ENCODE peak calls at places on chromosomes 2 and 18, in seven cellular contexts. One of them, this sample, is unnamed.

GRCh38 chr2:226776104-226776503 is 23.5 kb downstream of the IRS1 start:
- DNase-seq in psoas muscle: no peak
- DNase-seq in mesenchymal stem cell: no peak
- DNase-seq in cardiac muscle cell: no peak
- DNase-seq in CD8-positive, alpha-beta T cell: no peak
- DNase-seq in right cardiac atrium: no peak
- DNase-seq in A549: no peak
- DNase-seq in this sample: no peak

GRCh38 chr18:46398005-46398404 is 259.0 kb downstream of the LOXHD1 start:
- DNase-seq in psoas muscle: no peak
- DNase-seq in mesenchymal stem cell: no peak
- DNase-seq in cardiac muscle cell: no peak
- DNase-seq in CD8-positive, alpha-beta T cell: no peak
- DNase-seq in right cardiac atrium: no peak
- DNase-seq in A549: no peak
- DNase-seq in this sample: no peak

GRCh38 chr2:71892896-71893295 is 254.8 kb downstream of the CYP26B1 start:
- DNase-seq in psoas muscle: no peak
- DNase-seq in mesenchymal stem cell: no peak
- DNase-seq in cardiac muscle cell: no peak
- DNase-seq in CD8-positive, alpha-beta T cell: peak; percentile 17
- DNase-seq in right cardiac atrium: no peak
- DNase-seq in A549: no peak
- DNase-seq in this sample: no peak

GRCh38 chr2:173656086-173656485 is 301.4 kb downstream of the CDCA7 start:
- DNase-seq in psoas muscle: no peak
- DNase-seq in mesenchymal stem cell: no peak
- DNase-seq in cardiac muscle cell: no peak
- DNase-seq in CD8-positive, alpha-beta T cell: no peak
- DNase-seq in right cardiac atrium: no peak
- DNase-seq in A549: no peak
- DNase-seq in this sample: no peak

GRCh38 chr2:237132799-237133198 is 47.1 kb downstream of the COPS8 start:
- DNase-seq in psoas muscle: no peak
- DNase-seq in mesenchymal stem cell: no peak
- DNase-seq in cardiac muscle cell: no peak
- DNase-seq in CD8-positive, alpha-beta T cell: no peak
- DNase-seq in right cardiac atrium: no peak
- DNase-seq in A549: peak; percentile 15
- DNase-seq in this sample: no peak

GRCh38 chr18:8844721-8845148 is 139.4 kb downstream of the MTCL1 start:
- DNase-seq in psoas muscle: no peak
- DNase-seq in mesenchymal stem cell: no peak
- DNase-seq in cardiac muscle cell: no peak
- DNase-seq in CD8-positive, alpha-beta T cell: no peak
- DNase-seq in right cardiac atrium: no peak
- DNase-seq in A549: no peak
- DNase-seq in this sample: no peak

GRCh38 chr2:201913197-201913596 is 106.9 kb downstream of the CDK15 start:
- DNase-seq in psoas muscle: no peak
- DNase-seq in mesenchymal stem cell: peak; percentile 22
- DNase-seq in cardiac muscle cell: no peak
- DNase-seq in CD8-positive, alpha-beta T cell: no peak
- DNase-seq in right cardiac atrium: no peak
- DNase-seq in A549: no peak
- DNase-seq in this sample: no peak

GRCh38 chr2:129431881-129432280 is 547.6 kb upstream of the RAB6C start:
- DNase-seq in psoas muscle: no peak
- DNase-seq in mesenchymal stem cell: no peak
- DNase-seq in cardiac muscle cell: no peak
- DNase-seq in CD8-positive, alpha-beta T cell: no peak
- DNase-seq in right cardiac atrium: no peak
- DNase-seq in A549: no peak
- DNase-seq in this sample: no peak

GRCh38 chr2:84223191-84223590 is 235.9 kb downstream of the SUCLG1 start:
- DNase-seq in psoas muscle: no peak
- DNase-seq in mesenchymal stem cell: no peak
- DNase-seq in cardiac muscle cell: no peak
- DNase-seq in CD8-positive, alpha-beta T cell: no peak
- DNase-seq in right cardiac atrium: no peak
- DNase-seq in A549: no peak
- DNase-seq in this sample: no peak

GRCh38 chr2:121388371-121388770 is 103.4 kb upstream of the TFCP2L1 start:
- DNase-seq in psoas muscle: no peak
- DNase-seq in mesenchymal stem cell: no peak
- DNase-seq in cardiac muscle cell: no peak
- DNase-seq in CD8-positive, alpha-beta T cell: no peak
- DNase-seq in right cardiac atrium: no peak
- DNase-seq in A549: no peak
- DNase-seq in this sample: no peak

GRCh38 chr2:100990166-100990565 is 11.9 kb upstream of the RPL31 start:
- DNase-seq in psoas muscle: no peak
- DNase-seq in mesenchymal stem cell: no peak
- DNase-seq in cardiac muscle cell: no peak
- DNase-seq in CD8-positive, alpha-beta T cell: no peak
- DNase-seq in right cardiac atrium: no peak
- DNase-seq in A549: no peak
- DNase-seq in this sample: no peak

GRCh38 chr18:75198046-75198445 is 10.9 kb downstream of the PTGR3 start:
- DNase-seq in psoas muscle: no peak
- DNase-seq in mesenchymal stem cell: no peak
- DNase-seq in cardiac muscle cell: no peak
- DNase-seq in CD8-positive, alpha-beta T cell: no peak
- DNase-seq in right cardiac atrium: no peak
- DNase-seq in A549: no peak
- DNase-seq in this sample: no peak

GRCh38 chr2:66275984-66276383 is 158.9 kb upstream of the MEIS1 start:
- DNase-seq in psoas muscle: no peak
- DNase-seq in mesenchymal stem cell: no peak
- DNase-seq in cardiac muscle cell: no peak
- DNase-seq in CD8-positive, alpha-beta T cell: no peak
- DNase-seq in right cardiac atrium: no peak
- DNase-seq in A549: no peak
- DNase-seq in this sample: no peak

GRCh38 chr2:237900891-237901831 is 41.7 kb downstream of the RAMP1 start:
- DNase-seq in psoas muscle: no peak
- DNase-seq in mesenchymal stem cell: no peak
- DNase-seq in cardiac muscle cell: no peak
- DNase-seq in CD8-positive, alpha-beta T cell: no peak
- DNase-seq in right cardiac atrium: peak; percentile 70
- DNase-seq in A549: no peak
- DNase-seq in this sample: no peak

GRCh38 chr2:106833248-106833647 is 52.7 kb downstream of the ST6GAL2 start:
- DNase-seq in psoas muscle: no peak
- DNase-seq in mesenchymal stem cell: no peak
- DNase-seq in cardiac muscle cell: no peak
- DNase-seq in CD8-positive, alpha-beta T cell: no peak
- DNase-seq in right cardiac atrium: no peak
- DNase-seq in A549: no peak
- DNase-seq in this sample: no peak

GRCh38 chr2:106193491-106193976 is 567 bp downstream of the UXS1 start:
- DNase-seq in psoas muscle: peak; percentile 69
- DNase-seq in mesenchymal stem cell: no peak
- DNase-seq in cardiac muscle cell: peak; percentile 72
- DNase-seq in CD8-positive, alpha-beta T cell: no peak
- DNase-seq in right cardiac atrium: peak; percentile 73
- DNase-seq in A549: peak; percentile 25
- DNase-seq in this sample: peak; percentile 18

GRCh38 chr2:121137571-121137970 is 147.4 kb downstream of the TFCP2L1 start:
- DNase-seq in psoas muscle: no peak
- DNase-seq in mesenchymal stem cell: no peak
- DNase-seq in cardiac muscle cell: no peak
- DNase-seq in CD8-positive, alpha-beta T cell: no peak
- DNase-seq in right cardiac atrium: no peak
- DNase-seq in A549: no peak
- DNase-seq in this sample: no peak

GRCh38 chr2:28600176-28600575 is 104.3 kb downstream of the PLB1 start:
- DNase-seq in psoas muscle: no peak
- DNase-seq in mesenchymal stem cell: no peak
- DNase-seq in cardiac muscle cell: no peak
- DNase-seq in CD8-positive, alpha-beta T cell: no peak
- DNase-seq in right cardiac atrium: no peak
- DNase-seq in A549: no peak
- DNase-seq in this sample: no peak

GRCh38 chr2:79827881-79828280 is 315.0 kb downstream of the CTNNA2 start:
- DNase-seq in psoas muscle: no peak
- DNase-seq in mesenchymal stem cell: no peak
- DNase-seq in cardiac muscle cell: no peak
- DNase-seq in CD8-positive, alpha-beta T cell: no peak
- DNase-seq in right cardiac atrium: no peak
- DNase-seq in A549: no peak
- DNase-seq in this sample: no peak

GRCh38 chr2:79833235-79833878 is 320.5 kb downstream of the CTNNA2 start:
- DNase-seq in psoas muscle: no peak
- DNase-seq in mesenchymal stem cell: no peak
- DNase-seq in cardiac muscle cell: no peak
- DNase-seq in CD8-positive, alpha-beta T cell: no peak
- DNase-seq in right cardiac atrium: no peak
- DNase-seq in A549: no peak
- DNase-seq in this sample: no peak

GRCh38 chr2:79832540-79833234 is 319.8 kb downstream of the CTNNA2 start:
- DNase-seq in psoas muscle: no peak
- DNase-seq in mesenchymal stem cell: no peak
- DNase-seq in cardiac muscle cell: no peak
- DNase-seq in CD8-positive, alpha-beta T cell: no peak
- DNase-seq in right cardiac atrium: no peak
- DNase-seq in A549: no peak
- DNase-seq in this sample: no peak

DNA sequence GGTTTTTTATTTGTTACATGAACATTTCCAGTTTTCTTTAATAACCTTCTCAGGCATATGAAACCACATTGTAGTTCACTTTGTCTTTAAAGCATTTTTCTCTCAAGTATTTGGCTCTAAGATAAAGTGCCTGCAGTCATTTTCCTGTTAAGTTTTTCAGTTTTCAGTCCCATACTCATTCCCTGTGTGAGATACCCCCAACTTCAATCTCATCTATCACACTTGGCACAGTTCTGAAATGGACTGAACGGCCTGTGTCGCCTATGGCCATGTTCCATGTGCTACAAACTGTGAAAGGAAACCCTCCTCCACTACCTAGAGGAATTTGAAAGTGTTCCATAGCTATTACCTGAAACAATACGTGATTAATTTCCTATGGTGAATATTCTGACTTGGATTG is 319.1 kb downstream of the CTNNA2 start:
- DNase-seq in psoas muscle: no peak
- DNase-seq in mesenchymal stem cell: no peak
- DNase-seq in cardiac muscle cell: no peak
- DNase-seq in CD8-positive, alpha-beta T cell: no peak
- DNase-seq in right cardiac atrium: no peak
- DNase-seq in A549: no peak
- DNase-seq in this sample: no peak
- H3K9me3 ChIP-seq in psoas muscle: no peaks in the 10 kb centered on the region
- H3K9me3 ChIP-seq in mesenchymal stem cell: no peaks in the 10 kb centered on the region
- H3K9me3 ChIP-seq in cardiac muscle cell: no peaks in the 10 kb centered on the region
- H3K9me3 ChIP-seq in CD8-positive, alpha-beta T cell: no peaks in the 10 kb centered on the region
- H3K9me3 ChIP-seq in right cardiac atrium: no peaks in the 10 kb centered on the region
- H3K9me3 ChIP-seq in A549: no peaks in the 10 kb centered on the region
- H3K9me3 ChIP-seq in this sample: no peaks in the 10 kb centered on the region

GRCh38 chr2:112834379-112835014 is 2.1 kb downstream of the IL1B start:
- DNase-seq in psoas muscle: no peak
- DNase-seq in mesenchymal stem cell: no peak
- DNase-seq in cardiac muscle cell: no peak
- DNase-seq in CD8-positive, alpha-beta T cell: no peak
- DNase-seq in right cardiac atrium: no peak
- DNase-seq in A549: no peak
- DNase-seq in this sample: no peak
- H3K9me3 ChIP-seq in psoas muscle: no peaks in the 10 kb centered on the region
- H3K9me3 ChIP-seq in mesenchymal stem cell: no peaks in the 10 kb centered on the region
- H3K9me3 ChIP-seq in cardiac muscle cell: no peaks in the 10 kb centered on the region
- H3K9me3 ChIP-seq in CD8-positive, alpha-beta T cell: no peaks in the 10 kb centered on the region
- H3K9me3 ChIP-seq in right cardiac atrium: no peaks in the 10 kb centered on the region
- H3K9me3 ChIP-seq in A549: no peaks in the 10 kb centered on the region
- H3K9me3 ChIP-seq in this sample: no peaks in the 10 kb centered on the region

GRCh38 chr2:89819809-89820208 is 1128.3 kb downstream of the RPIA start:
- DNase-seq in psoas muscle: no peak
- DNase-seq in mesenchymal stem cell: no peak
- DNase-seq in cardiac muscle cell: no peak
- DNase-seq in CD8-positive, alpha-beta T cell: no peak
- DNase-seq in right cardiac atrium: no peak
- DNase-seq in A549: no peak
- DNase-seq in this sample: no peak
- H3K9me3 ChIP-seq in psoas muscle: peaks cover 41% of the 10 kb centered on the region
- H3K9me3 ChIP-seq in mesenchymal stem cell: peaks cover 80% of the 10 kb centered on the region
- H3K9me3 ChIP-seq in cardiac muscle cell: peaks cover 67% of the 10 kb centered on the region
- H3K9me3 ChIP-seq in CD8-positive, alpha-beta T cell: peaks cover 10% of the 10 kb centered on the region
- H3K9me3 ChIP-seq in right cardiac atrium: no peaks in the 10 kb centered on the region
- H3K9me3 ChIP-seq in A549: peaks cover 19% of the 10 kb centered on the region
- H3K9me3 ChIP-seq in this sample: peaks cover 33% of the 10 kb centered on the region

GRCh38 chr2:5093056-5093455 is 599.1 kb upstream of the SOX11 start:
- DNase-seq in psoas muscle: no peak
- DNase-seq in mesenchymal stem cell: no peak
- DNase-seq in cardiac muscle cell: no peak
- DNase-seq in CD8-positive, alpha-beta T cell: no peak
- DNase-seq in right cardiac atrium: no peak
- DNase-seq in A549: no peak
- DNase-seq in this sample: no peak

GRCh38 chr2:5094192-5094591 is 598.0 kb upstream of the SOX11 start:
- DNase-seq in psoas muscle: no peak
- DNase-seq in mesenchymal stem cell: no peak
- DNase-seq in cardiac muscle cell: no peak
- DNase-seq in CD8-positive, alpha-beta T cell: no peak
- DNase-seq in right cardiac atrium: no peak
- DNase-seq in A549: no peak
- DNase-seq in this sample: no peak

GRCh38 chr2:5093518-5093917 is 598.7 kb upstream of the SOX11 start:
- DNase-seq in psoas muscle: no peak
- DNase-seq in mesenchymal stem cell: no peak
- DNase-seq in cardiac muscle cell: no peak
- DNase-seq in CD8-positive, alpha-beta T cell: no peak
- DNase-seq in right cardiac atrium: no peak
- DNase-seq in A549: no peak
- DNase-seq in this sample: no peak
- H3K9me3 ChIP-seq in psoas muscle: no peaks in the 10 kb centered on the region
- H3K9me3 ChIP-seq in mesenchymal stem cell: peaks cover 30% of the 10 kb centered on the region
- H3K9me3 ChIP-seq in cardiac muscle cell: no peaks in the 10 kb centered on the region
- H3K9me3 ChIP-seq in CD8-positive, alpha-beta T cell: no peaks in the 10 kb centered on the region
- H3K9me3 ChIP-seq in right cardiac atrium: no peaks in the 10 kb centered on the region
- H3K9me3 ChIP-seq in A549: peaks cover 18% of the 10 kb centered on the region
- H3K9me3 ChIP-seq in this sample: no peaks in the 10 kb centered on the region

GRCh38 chr18:71707400-71707799 is 836.7 kb downstream of the CBLN2 start:
- DNase-seq in psoas muscle: no peak
- DNase-seq in mesenchymal stem cell: no peak
- DNase-seq in cardiac muscle cell: no peak
- DNase-seq in CD8-positive, alpha-beta T cell: no peak
- DNase-seq in right cardiac atrium: no peak
- DNase-seq in A549: no peak
- DNase-seq in this sample: no peak

DNA sequence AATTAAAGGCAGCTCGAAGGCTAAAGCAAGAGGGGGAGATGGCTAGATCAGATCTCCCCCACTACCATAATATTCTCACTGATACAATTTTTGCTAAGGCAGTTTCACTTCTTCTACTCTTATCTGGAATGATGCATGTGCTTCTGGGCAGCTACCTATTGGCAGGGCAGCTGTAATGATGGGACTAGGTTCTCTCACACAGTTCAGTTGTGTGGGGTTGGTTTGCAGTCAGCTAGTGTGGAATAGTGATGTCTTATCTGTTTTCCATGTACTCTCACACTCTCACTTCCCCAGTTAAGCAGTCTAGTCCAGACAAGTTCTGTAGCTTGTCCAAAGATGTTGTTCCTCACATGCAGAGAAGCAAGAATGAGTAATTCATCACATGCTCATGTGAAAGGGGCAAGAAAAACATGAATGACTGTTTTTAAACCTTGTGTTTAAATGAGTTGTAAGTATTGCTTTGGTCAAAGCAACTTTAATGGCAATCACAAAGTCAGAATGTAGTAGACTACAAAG is 836.1 kb downstream of the CBLN2 start:
- DNase-seq in psoas muscle: no peak
- DNase-seq in mesenchymal stem cell: no peak
- DNase-seq in cardiac muscle cell: no peak
- DNase-seq in CD8-positive, alpha-beta T cell: no peak
- DNase-seq in right cardiac atrium: no peak
- DNase-seq in A549: no peak
- DNase-seq in this sample: no peak
- H3K9me3 ChIP-seq in psoas muscle: no peaks in the 10 kb centered on the region
- H3K9me3 ChIP-seq in mesenchymal stem cell: no peaks in the 10 kb centered on the region
- H3K9me3 ChIP-seq in cardiac muscle cell: no peaks in the 10 kb centered on the region
- H3K9me3 ChIP-seq in CD8-positive, alpha-beta T cell: no peaks in the 10 kb centered on the region
- H3K9me3 ChIP-seq in right cardiac atrium: no peaks in the 10 kb centered on the region
- H3K9me3 ChIP-seq in A549: no peaks in the 10 kb centered on the region
- H3K9me3 ChIP-seq in this sample: no peaks in the 10 kb centered on the region

This sample was measured in T-helper 17 cell.